ENCODE peak calls at places on chromosomes 12 and 14, in four cellular contexts. V, T, Y and Z are unnamed samples.

GRCh38 chr12:1918081-1918874 is at the start of gene CACNA2D4:
- DNase-seq in V (no peak), T (no peak), Y (peak; percentile 53), Z (no peak)

GRCh38 chr12:49335955-49336644 is 888 bp downstream of the C1QL4 start:
- DNase-seq in V (no peak), T (no peak), Y (no peak), Z (no peak)

GRCh38 chr12:105083041-105083440 is 1.2 kb downstream of the ALDH1L2 start:
- DNase-seq in V (no peak), T (no peak), Y (no peak), Z (peak; percentile 31)

GRCh38 chr12:119683413-119683812 is 15.5 kb downstream of the PRKAB1 start:
- DNase-seq in V (no peak), T (peak; percentile 49), Y (no peak), Z (no peak)

GRCh38 chr12:52186135-52186840 is 5.5 kb downstream of the KRT80 start:
- DNase-seq in V (no peak), T (peak; percentile 93), Y (no peak), Z (no peak)

GRCh38 chr12:48279601-48280000 is 71.1 kb downstream of the ZNF641 start:
- DNase-seq in V (no peak), T (no peak), Y (no peak), Z (no peak)

GRCh38 chr12:913919-914718 is 35.4 kb downstream of the RAD52 start:
- DNase-seq in V (no peak), T (peak; percentile 96), Y (no peak), Z (no peak)

GRCh38 chr14:92513204-92513965 is at the start of gene RIN3:
- DNase-seq in V (no peak), T (peak; percentile 68), Y (peak; percentile 81), Z (no peak)

GRCh38 chr12:43861015-43861846 is 25.4 kb downstream of the TMEM117 start:
- DNase-seq in V (no peak), T (no peak), Y (no peak), Z (no peak)

GRCh38 chr12:14884458-14884878 is 1.2 kb downstream of the MGP start:
- DNase-seq in V (no peak), T (peak; percentile 88), Y (peak; percentile 91), Z (peak; percentile 87)

GRCh38 chr14:22391908-22392307 is 197.1 kb downstream of the DAD1 start:
- DNase-seq in V (peak; percentile 43), T (peak; percentile 70), Y (peak; percentile 74), Z (peak; percentile 79)

GRCh38 chr12:80491176-80491575 is 47.1 kb downstream of the PTPRQ start:
- DNase-seq in V (no peak), T (no peak), Y (no peak), Z (no peak)

GRCh38 chr12:16607895-16608294 is 1.9 kb upstream of the LMO3 start:
- DNase-seq in V (no peak), T (no peak), Y (no peak), Z (peak; percentile 59)

GRCh38 chr12:55019784-55020183 is at the start of gene NEUROD4:
- DNase-seq in V (no peak), T (peak; percentile 70), Y (peak; percentile 55), Z (peak; percentile 54)

GRCh38 chr14:69363964-69364363 is 34.1 kb downstream of the ERH start:
- DNase-seq in V (no peak), T (no peak), Y (no peak), Z (no peak)

GRCh38 chr14:90666571-90666970 is 149.7 kb downstream of the TTC7B start:
- DNase-seq in V (no peak), T (no peak), Y (no peak), Z (no peak)

GRCh38 chr14:90661881-90662280 is 154.3 kb downstream of the TTC7B start:
- DNase-seq in V (no peak), T (no peak), Y (no peak), Z (no peak)

GRCh38 chr14:90660865-90661570 is 155.2 kb downstream of the TTC7B start:
- DNase-seq in V (no peak), T (no peak), Y (no peak), Z (no peak)

GRCh38 chr14:90663680-90664079 is 152.6 kb downstream of the TTC7B start:
- DNase-seq in V (no peak), T (no peak), Y (no peak), Z (no peak)

DNA sequence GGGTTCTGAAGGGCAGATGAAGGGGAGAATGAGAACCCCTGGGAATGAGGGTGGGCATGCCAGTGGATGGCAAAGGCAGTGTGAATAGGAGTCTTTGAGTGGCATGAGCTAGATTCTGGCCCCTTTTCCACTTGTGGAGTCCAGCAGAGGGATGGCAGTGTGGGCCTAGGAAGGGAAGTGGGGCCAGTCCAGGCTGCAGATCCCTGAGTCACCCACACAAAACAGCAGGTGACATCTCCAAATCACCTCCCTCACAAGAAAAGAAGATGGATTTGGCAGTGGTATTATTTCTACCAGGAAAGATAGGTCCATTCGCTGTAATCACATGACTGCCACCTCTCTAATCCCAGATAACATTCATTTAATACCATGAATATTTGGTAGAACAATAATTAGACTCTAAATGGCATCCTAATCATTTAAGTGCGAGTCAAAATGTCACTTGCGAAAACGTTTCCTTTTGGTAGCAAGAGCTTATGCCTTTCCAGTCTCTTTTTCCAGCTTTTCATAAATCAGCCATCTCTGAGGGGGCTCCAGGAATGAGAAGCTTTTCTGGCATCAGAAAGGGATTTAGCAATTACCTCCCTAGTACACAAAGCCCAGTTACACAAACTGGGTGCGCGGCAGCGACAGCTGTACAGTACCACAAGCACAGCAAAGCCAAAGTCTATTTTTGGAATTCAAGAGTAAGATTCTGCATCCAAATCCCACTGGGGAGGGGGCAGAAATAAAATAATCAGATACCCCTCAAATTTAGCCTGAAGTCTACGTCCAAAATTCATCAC is 151.1 kb downstream of the TTC7B start:
- DNase-seq in V (no peak), T (no peak), Y (no peak), Z (no peak)
- H3K27ac ChIP-seq in V (no peak overlapping the region), T (no peak overlapping the region), Y (no peak overlapping the region), Z (no peak overlapping the region)

GRCh38 chr12:95203477-95203843 is 13.8 kb downstream of the FGD6 start:
- DNase-seq in V (no peak), T (no peak), Y (no peak), Z (no peak)
- H3K27ac ChIP-seq in V (peak overlapping the region; percentile 53), T (no peak overlapping the region), Y (no peak overlapping the region), Z (no peak overlapping the region)

DNA sequence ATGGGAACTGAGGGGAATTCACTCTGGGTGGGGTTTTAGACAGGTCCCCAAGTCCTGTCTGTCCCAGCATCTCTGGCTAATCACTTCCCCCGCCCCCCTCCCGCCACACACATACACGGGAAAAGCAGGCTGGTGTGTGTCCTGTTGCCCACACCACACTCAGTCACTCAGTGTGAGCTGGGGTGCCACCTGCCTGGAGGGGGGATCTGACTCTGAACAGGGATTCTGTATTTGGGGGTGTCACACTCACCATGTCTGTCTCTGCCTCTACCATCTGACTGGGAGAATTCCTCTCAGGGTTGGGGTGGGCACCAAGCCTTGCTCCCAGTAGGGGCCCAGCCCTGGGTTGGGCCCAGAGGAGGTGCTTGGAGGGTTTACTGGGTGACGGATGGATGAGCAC is 31.1 kb downstream of the SH2B3 start:
- DNase-seq in V (no peak), T (no peak), Y (no peak), Z (no peak)
- H3K27ac ChIP-seq in V (no peak overlapping the region), T (no peak overlapping the region), Y (no peak overlapping the region), Z (no peak overlapping the region)

GRCh38 chr12:65004270-65004669 is 116.8 kb downstream of the WIF1 start:
- DNase-seq in V (no peak), T (no peak), Y (no peak), Z (no peak)

GRCh38 chr12:64995831-64996230 is 125.3 kb downstream of the WIF1 start:
- DNase-seq in V (no peak), T (peak; percentile 2), Y (no peak), Z (no peak)

GRCh38 chr12:64999157-64999425 is 122.0 kb downstream of the WIF1 start:
- DNase-seq in V (no peak), T (no peak), Y (no peak), Z (no peak)

GRCh38 chr12:64997858-64998257 is 123.2 kb downstream of the WIF1 start:
- DNase-seq in V (no peak), T (no peak), Y (no peak), Z (no peak)

GRCh38 chr12:64998327-64999156 is 122.6 kb downstream of the WIF1 start:
- DNase-seq in V (no peak), T (no peak), Y (no peak), Z (peak; percentile 25)
- H3K27ac ChIP-seq in V (peak overlapping the region; percentile 37), T (no peak overlapping the region), Y (no peak overlapping the region), Z (peak overlapping the region; percentile 10)

DNA sequence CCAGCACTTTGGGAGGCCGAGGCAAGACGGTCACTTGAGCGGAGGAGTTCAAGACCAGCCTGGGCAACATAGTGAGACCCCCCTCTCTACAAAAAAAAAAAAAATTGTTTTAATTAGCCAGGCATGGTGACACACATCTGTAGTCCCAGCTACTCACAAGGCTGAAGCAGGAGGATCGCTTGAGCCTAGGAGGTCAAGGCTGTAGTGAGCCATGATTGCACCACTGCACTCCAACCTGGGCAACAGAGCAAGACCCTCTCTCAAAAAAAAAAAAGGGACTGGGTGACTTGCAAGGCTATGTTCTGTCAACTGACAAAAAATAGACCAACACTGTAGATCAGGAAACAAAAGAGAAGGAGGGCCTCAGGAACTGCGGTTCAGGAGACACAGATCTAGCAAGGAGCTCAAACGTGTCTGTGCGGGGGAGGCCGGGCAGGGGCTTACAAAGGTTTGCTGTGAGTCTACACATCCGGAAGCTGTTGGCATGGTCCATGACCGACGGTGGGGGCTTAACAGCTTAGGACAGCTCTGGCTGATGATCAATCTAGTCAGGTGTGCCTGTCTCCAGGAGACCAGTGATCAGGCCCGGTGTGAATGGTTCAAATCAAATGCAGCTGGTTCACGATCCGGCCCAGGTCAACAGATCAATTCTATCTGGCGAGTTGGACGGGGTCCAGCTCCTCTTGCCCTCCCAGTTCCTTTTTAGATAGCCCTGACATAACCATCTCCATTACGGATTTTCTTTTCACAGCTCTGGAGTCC is 31.7 kb upstream of the INF2 start:
- DNase-seq in V (no peak), T (no peak), Y (no peak), Z (peak; percentile 85)
- H3K27ac ChIP-seq in V (peak overlapping the region; percentile 70), T (no peak overlapping the region), Y (no peak overlapping the region), Z (no peak overlapping the region)